ENCODE peak calls at places on chromosome 9, in ten cellular contexts. O, M, S, U, Q, D, W, H, R and L are unnamed samples. For H3K4me1, the result is how much of the 10 kb centered on the place peaks cover.

GRCh38 chr9:35481347-35481975 is 8.4 kb upstream of the RUSC2 start:
- ATAC-seq in O (peak), M (peak), S (no peak), U (peak), Q (peak), D (peak), W (peak), H (peak), R (peak), L (peak)

GRCh38 chr9:123867034-123867433 is 62.9 kb downstream of the DENND1A start:
- ATAC-seq in O (no peak), M (no peak), S (no peak), U (no peak), Q (peak), D (no peak), W (no peak), H (peak), R (no peak), L (no peak)

GRCh38 chr9:37904647-37905505 is 949 bp upstream of the SLC25A51 start:
- ATAC-seq in O (no peak), M (peak), S (no peak), U (peak), Q (peak), D (peak), W (peak), H (no peak), R (peak), L (peak)

GRCh38 chr9:69078581-69078980 is 43.0 kb downstream of the FXN start:
- ATAC-seq in O (peak), M (peak), S (peak), U (peak), Q (peak), D (peak), W (no peak), H (no peak), R (no peak), L (peak)

GRCh38 chr9:71630371-71630770 is 137.9 kb downstream of the CEMIP2 start:
- ATAC-seq in O (peak), M (peak), S (no peak), U (no peak), Q (no peak), D (peak), W (no peak), H (no peak), R (no peak), L (no peak)

GRCh38 chr9:71710856-71711255 is 57.5 kb downstream of the CEMIP2 start:
- ATAC-seq in O (no peak), M (no peak), S (no peak), U (no peak), Q (no peak), D (no peak), W (no peak), H (no peak), R (peak), L (no peak)

GRCh38 chr9:70530716-70531115 is 116.3 kb upstream of the KLF9 start:
- ATAC-seq in O (no peak), M (no peak), S (no peak), U (no peak), Q (no peak), D (no peak), W (no peak), H (no peak), R (no peak), L (no peak)

GRCh38 chr9:116817762-116818161 is 130.7 kb downstream of the TRIM32 start:
- ATAC-seq in O (no peak), M (no peak), S (no peak), U (no peak), Q (no peak), D (no peak), W (no peak), H (no peak), R (no peak), L (no peak)

GRCh38 chr9:124180557-124180956 is 77.2 kb upstream of the NEK6 start:
- ATAC-seq in O (no peak), M (no peak), S (no peak), U (no peak), Q (peak), D (no peak), W (peak), H (no peak), R (no peak), L (no peak)

GRCh38 chr9:123716339-123716738 is 213.6 kb downstream of the DENND1A start:
- ATAC-seq in O (no peak), M (no peak), S (no peak), U (no peak), Q (no peak), D (no peak), W (no peak), H (no peak), R (no peak), L (no peak)

GRCh38 chr9:16126042-16126441 is 573.2 kb downstream of the CCDC171 start:
- ATAC-seq in O (no peak), M (no peak), S (no peak), U (no peak), Q (no peak), D (no peak), W (no peak), H (no peak), R (no peak), L (no peak)

GRCh38 chr9:116390306-116391228 is 237.0 kb downstream of the PAPPA start:
- ATAC-seq in O (no peak), M (no peak), S (no peak), U (no peak), Q (no peak), D (no peak), W (no peak), H (no peak), R (no peak), L (no peak)

GRCh38 chr9:86413966-86414880 is 60.0 kb upstream of the TUT7 start:
- ATAC-seq in O (peak), M (peak), S (no peak), U (peak), Q (peak), D (no peak), W (peak), H (no peak), R (peak), L (peak)

GRCh38 chr9:34562136-34562745 is 27.3 kb downstream of the CNTFR start:
- ATAC-seq in O (no peak), M (no peak), S (no peak), U (no peak), Q (no peak), D (no peak), W (no peak), H (no peak), R (no peak), L (no peak)

DNA sequence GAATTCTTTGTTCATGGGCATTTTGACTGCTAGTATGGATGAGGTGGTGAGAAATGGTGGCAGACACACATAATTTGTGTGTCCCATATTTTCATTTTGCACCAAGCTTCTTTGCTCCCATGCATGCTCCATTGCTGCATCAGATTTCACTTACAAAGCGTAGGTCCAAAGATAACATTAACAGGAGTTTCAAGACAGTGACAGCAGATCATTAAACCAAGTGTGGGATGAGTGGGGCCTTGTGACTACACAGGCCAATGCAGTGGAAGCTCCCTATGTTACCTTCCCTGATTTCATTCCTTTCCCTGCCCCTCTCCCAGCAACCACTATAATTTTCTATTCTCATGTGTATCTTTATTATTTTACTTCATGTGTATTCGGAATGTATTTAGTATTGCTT is 142.0 kb downstream of the AOPEP start:
- ATAC-seq in O (no peak), M (no peak), S (no peak), U (no peak), Q (no peak), D (no peak), W (no peak), H (no peak), R (no peak), L (no peak)
- H3K4me1 ChIP-seq in O (under half), M (half or more), S (under half), U (under half), Q (half or more), D (half or more), W (half or more), H (under half), R (under half), L (under half)

GRCh38 chr9:114532561-114533237 is 27.4 kb upstream of the WHRN start:
- ATAC-seq in O (peak), M (no peak), S (no peak), U (peak), Q (peak), D (no peak), W (no peak), H (no peak), R (no peak), L (no peak)

GRCh38 chr9:114539718-114540410 is 34.6 kb upstream of the WHRN start:
- ATAC-seq in O (no peak), M (no peak), S (no peak), U (no peak), Q (no peak), D (no peak), W (no peak), H (no peak), R (no peak), L (no peak)

DNA sequence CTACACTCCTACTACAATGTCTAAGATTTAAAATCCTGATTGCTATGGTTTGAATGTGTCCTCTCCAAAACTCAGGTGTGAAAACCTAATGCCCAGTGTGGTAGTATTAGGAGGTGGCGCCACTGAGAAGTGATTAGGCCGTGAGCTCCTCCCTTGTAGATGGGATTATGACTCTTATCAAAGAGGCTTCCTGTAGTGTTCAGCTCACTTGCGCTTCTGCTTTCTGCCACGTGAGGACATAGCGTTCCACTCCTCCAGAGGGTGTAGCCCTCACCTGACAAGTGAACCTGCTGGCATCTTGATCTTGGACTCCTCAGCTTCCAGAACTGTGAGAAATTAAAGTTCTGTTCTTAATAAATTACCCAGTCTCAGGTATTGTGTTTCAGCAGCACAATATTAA is 33.0 kb upstream of the WHRN start:
- ATAC-seq in O (no peak), M (no peak), S (no peak), U (peak), Q (peak), D (no peak), W (peak), H (peak), R (peak), L (no peak)
- TF ChIP-seq CTCF in O (no peak), M (no peak), S (no peak), U (no peak), Q (no peak), D (peak), W (peak), H (no peak), R (peak), L (no peak)

GRCh38 chr9:127519301-127520166 is 68.2 kb downstream of the LRSAM1 start:
- ATAC-seq in O (peak), M (peak), S (peak), U (no peak), Q (peak), D (peak), W (peak), H (peak), R (peak), L (no peak)

GRCh38 chr9:127522727-127523126 is 71.4 kb downstream of the LRSAM1 start:
- ATAC-seq in O (no peak), M (no peak), S (no peak), U (no peak), Q (no peak), D (no peak), W (peak), H (no peak), R (peak), L (no peak)

GRCh38 chr9:127523312-127523851 is 72.1 kb downstream of the LRSAM1 start:
- ATAC-seq in O (no peak), M (no peak), S (no peak), U (no peak), Q (no peak), D (no peak), W (no peak), H (no peak), R (no peak), L (no peak)

GRCh38 chr9:127520941-127521918 is 69.9 kb downstream of the LRSAM1 start:
- ATAC-seq in O (peak), M (no peak), S (no peak), U (peak), Q (peak), D (peak), W (peak), H (no peak), R (no peak), L (peak)

DNA sequence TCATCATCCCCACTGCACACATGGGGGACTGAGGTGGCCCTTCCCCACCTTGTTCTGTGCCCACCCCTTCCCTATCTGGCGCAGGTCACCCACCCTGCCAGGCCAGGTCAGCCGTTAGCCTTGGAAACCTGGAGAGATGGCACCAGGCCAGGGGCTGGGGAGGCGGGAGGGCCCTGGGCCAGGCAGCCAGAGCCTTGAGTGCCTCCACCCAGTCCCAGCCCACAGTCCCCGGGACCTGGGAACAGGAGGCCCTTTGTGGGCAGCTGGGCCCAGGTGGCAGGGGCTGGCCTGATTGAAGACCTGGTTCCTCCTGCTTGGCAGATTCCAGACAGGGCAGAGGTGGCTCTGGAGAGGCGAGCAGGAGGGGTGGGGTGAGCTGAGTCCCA is 70.6 kb downstream of the LRSAM1 start:
- ATAC-seq in O (peak), M (no peak), S (no peak), U (peak), Q (peak), D (peak), W (peak), H (no peak), R (no peak), L (peak)
- H3K4me1 ChIP-seq in O (under half), M (under half), S (under half), U (under half), Q (half or more), D (half or more), W (under half), H (under half), R (under half), L (under half)

GRCh38 chr9:98523231-98523901 is 185.4 kb downstream of the GABBR2 start:
- ATAC-seq in O (no peak), M (no peak), S (no peak), U (no peak), Q (peak), D (no peak), W (peak), H (no peak), R (peak), L (no peak)
- TF ChIP-seq CTCF in O (no peak), M (no peak), S (no peak), U (no peak), Q (no peak), D (peak), W (no peak), H (no peak), R (peak), L (no peak)

GRCh38 chr9:91884153-91884552 is 65.9 kb downstream of the ROR2 start:
- ATAC-seq in O (no peak), M (no peak), S (no peak), U (no peak), Q (no peak), D (no peak), W (no peak), H (no peak), R (no peak), L (no peak)
- H3K4me1 ChIP-seq in O (under half), M (under half), S (under half), U (under half), Q (under half), D (under half), W (under half), H (under half), R (under half), L (under half)

GRCh38 chr9:23707249-23707648 is 118.8 kb downstream of the ELAVL2 start:
- ATAC-seq in O (no peak), M (no peak), S (no peak), U (no peak), Q (no peak), D (no peak), W (no peak), H (no peak), R (no peak), L (no peak)

GRCh38 chr9:23700359-23700758 is 125.7 kb downstream of the ELAVL2 start:
- ATAC-seq in O (no peak), M (no peak), S (no peak), U (no peak), Q (no peak), D (no peak), W (no peak), H (no peak), R (no peak), L (no peak)

GRCh38 chr9:23698161-23698560 is 127.9 kb downstream of the ELAVL2 start:
- ATAC-seq in O (no peak), M (no peak), S (no peak), U (no peak), Q (no peak), D (no peak), W (no peak), H (no peak), R (no peak), L (no peak)

GRCh38 chr9:23701291-23701690 is 124.7 kb downstream of the ELAVL2 start:
- ATAC-seq in O (no peak), M (no peak), S (no peak), U (no peak), Q (no peak), D (no peak), W (no peak), H (no peak), R (no peak), L (no peak)

DNA sequence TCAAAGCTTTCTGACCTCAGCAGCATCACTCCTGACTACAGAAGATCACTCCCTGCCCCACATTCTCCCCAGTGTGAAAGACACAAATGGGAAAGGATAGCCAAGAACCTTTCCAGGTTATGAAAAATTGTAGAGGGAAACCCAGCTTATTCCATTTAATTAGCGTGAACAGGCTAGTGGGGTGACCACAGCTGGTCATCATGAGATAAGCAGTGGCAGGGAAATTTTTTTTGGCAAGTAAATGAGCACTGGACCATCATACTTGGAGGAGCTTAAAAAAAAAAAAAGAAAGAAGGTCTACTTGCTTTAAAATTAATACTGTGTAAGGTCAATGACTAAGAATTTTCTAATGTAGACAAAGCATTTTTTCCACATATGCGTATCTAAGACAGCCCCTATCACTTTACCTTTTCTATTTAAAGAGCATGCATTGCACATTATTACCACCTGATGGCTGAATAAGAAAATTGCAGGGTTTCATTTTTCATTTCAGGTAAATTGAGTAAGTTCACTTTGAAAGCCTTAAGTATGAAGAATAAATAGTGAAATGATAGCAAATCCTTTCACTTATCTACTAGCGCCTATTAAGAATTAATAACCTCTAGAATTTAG is 123.6 kb downstream of the ELAVL2 start:
- ATAC-seq in O (no peak), M (no peak), S (no peak), U (no peak), Q (peak), D (no peak), W (no peak), H (no peak), R (no peak), L (no peak)
- TF ChIP-seq CTCF in O (no peak), M (no peak), S (no peak), U (no peak), Q (no peak), D (no peak), W (no peak), H (no peak), R (peak), L (no peak)

DNA sequence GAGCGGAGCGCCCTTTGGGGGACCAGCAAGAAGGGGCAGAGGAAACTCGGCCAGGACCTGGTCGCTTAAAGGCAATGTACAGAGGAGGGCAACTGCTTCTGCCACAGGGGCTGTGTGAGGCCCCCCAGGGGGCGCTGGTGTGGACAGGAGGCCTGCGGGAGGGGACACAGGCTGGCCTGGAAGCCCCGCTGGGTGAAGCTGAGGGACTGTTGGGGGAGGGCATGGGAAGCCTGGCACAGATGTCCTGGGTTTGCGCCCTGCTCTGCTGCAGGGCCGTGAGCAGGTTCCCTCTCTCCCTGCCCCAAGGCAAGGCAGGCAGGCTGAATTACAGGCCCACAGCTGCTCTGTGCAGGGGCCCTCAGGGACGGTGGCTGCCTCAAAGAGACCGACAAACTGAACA is 5.4 kb downstream of the MED22 start:
- ATAC-seq in O (no peak), M (no peak), S (no peak), U (no peak), Q (no peak), D (no peak), W (peak), H (no peak), R (no peak), L (no peak)
- H3K4me1 ChIP-seq in O (under half), M (under half), S (under half), U (under half), Q (half or more), D (half or more), W (under half), H (under half), R (under half), L (under half)

GRCh38 chr9:96376926-96377874 is 6.3 kb downstream of the SLC35D2 start:
- ATAC-seq in O (peak), M (no peak), S (peak), U (peak), Q (peak), D (peak), W (peak), H (no peak), R (peak), L (no peak)
- TF ChIP-seq CTCF in O (no peak), M (no peak), S (no peak), U (no peak), Q (no peak), D (no peak), W (no peak), H (no peak), R (no peak), L (no peak)